ENCODE peak calls at places on chromosomes 13 and 19, in six cellular contexts. M is neural progenitor cell, C is endothelial cell of umbilical vein, W is IMR-90, B is heart left ventricle, P is sigmoid colon. D is an unnamed sample.

GRCh38 chr13:44719857-44720671 is 143.9 kb upstream of the TSC22D1 start:
- DNase-seq in P (no peak), W (peak; percentile 75), C (peak; percentile 53), B (no peak), M (no peak), D (no peak)

GRCh38 chr13:97125810-97126738 is 96.1 kb upstream of the MBNL2 start:
- DNase-seq in B (peak; percentile 51), W (peak; percentile 39), C (no peak), M (no peak), P (peak; percentile 78), D (no peak)

GRCh38 chr13:85601526-85601925 is 197.7 kb downstream of the SLITRK6 start:
- DNase-seq in C (no peak), P (no peak), M (no peak), B (no peak), W (peak; percentile 77), D (no peak)

GRCh38 chr13:47549219-47549752 is 451.8 kb downstream of the SUCLA2 start:
- DNase-seq in P (no peak), B (no peak), M (peak; percentile 13), W (no peak), C (no peak), D (no peak)

GRCh38 chr13:42266464-42266863 is 5.5 kb upstream of the AKAP11 start:
- DNase-seq in P (no peak), B (no peak), W (peak; percentile 79), C (peak; percentile 86), M (no peak), D (no peak)

GRCh38 chr19:57719901-57720519 is 7.4 kb downstream of the ZNF671 start:
- DNase-seq in C (no peak), M (no peak), P (no peak), B (no peak), W (no peak), D (no peak)

GRCh38 chr13:105442941-105443340 is 1092.5 kb downstream of the EFNB2 start:
- DNase-seq in M (no peak), C (peak; percentile 93), B (no peak), W (peak; percentile 100), P (no peak), D (no peak)

GRCh38 chr13:58542530-58542929 is 911.0 kb downstream of the PCDH17 start:
- DNase-seq in W (no peak), B (no peak), C (no peak), M (no peak), P (no peak), D (no peak)

GRCh38 chr13:91346848-91347211 is 657 bp upstream of the MIR17HG start:
- DNase-seq in B (no peak), W (no peak), P (no peak), M (peak; percentile 51), C (peak; percentile 39), D (no peak)

GRCh38 chr19:4386038-4386782 is 14.1 kb downstream of the SH3GL1 start:
- DNase-seq in B (no peak), M (no peak), P (no peak), C (no peak), W (peak; percentile 53), D (no peak)

GRCh38 chr13:29713841-29714240 is 118.4 kb upstream of the SLC7A1 start:
- DNase-seq in P (no peak), W (peak; percentile 21), B (no peak), M (no peak), C (peak; percentile 22), D (peak; percentile 58)

GRCh38 chr19:4523306-4524110 is 5.2 kb upstream of the PLIN4 start:
- DNase-seq in W (peak; percentile 10), M (peak; percentile 37), B (peak; percentile 61), C (peak; percentile 33), P (no peak), D (peak; percentile 88)

GRCh38 chr19:52963229-52963760 is 614 bp upstream of the ZNF816 start:
- DNase-seq in B (no peak), M (peak; percentile 61), P (peak; percentile 69), C (no peak), W (no peak), D (peak; percentile 76)

GRCh38 chr13:47457631-47458030 is 543.4 kb downstream of the SUCLA2 start:
- DNase-seq in M (no peak), B (no peak), C (no peak), W (peak; percentile 49), P (no peak), D (no peak)

GRCh38 chr13:82292334-82292733 is 1589.9 kb downstream of the SLITRK1 start:
- DNase-seq in C (no peak), B (no peak), W (no peak), M (no peak), P (no peak), D (no peak)

GRCh38 chr13:25232937-25233515 is 54.3 kb downstream of the MTMR6 start:
- DNase-seq in C (peak; percentile 39), W (peak; percentile 21), B (no peak), P (no peak), M (peak; percentile 48), D (no peak)

DNA sequence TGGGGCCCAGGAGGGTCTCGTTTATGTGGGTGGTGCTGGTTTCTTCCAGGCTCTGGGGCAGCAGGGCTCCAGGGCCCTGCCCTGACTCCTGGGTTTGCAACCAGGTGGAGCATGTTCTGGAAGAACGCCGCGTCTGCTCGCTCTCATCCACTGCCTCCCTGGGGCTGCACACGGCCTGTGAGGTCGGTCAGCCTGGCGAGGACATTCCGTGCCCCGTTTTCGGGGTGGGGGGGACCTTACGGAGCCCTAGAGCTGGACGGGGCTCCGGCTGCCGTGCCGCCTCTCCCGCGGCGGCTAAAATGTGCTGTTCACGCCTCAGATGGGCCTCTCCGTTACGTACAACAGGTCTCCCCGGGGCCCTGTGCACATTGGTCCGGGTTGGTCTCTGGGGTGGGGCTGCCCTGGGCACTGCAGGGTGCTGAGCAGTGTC is 3.3 kb downstream of the GNA11 start:
- DNase-seq in C (no peak), P (no peak), M (no peak), W (no peak), B (peak; percentile 45), D (no peak)
- H3K4me1 ChIP-seq in C (peaks cover 36% of the 10 kb centered on the region), P (peaks cover 73% of the 10 kb centered on the region), M (peaks cover 16% of the 10 kb centered on the region), W (peaks cover 22% of the 10 kb centered on the region), B (peaks cover 77% of the 10 kb centered on the region), D (peaks cover 7% of the 10 kb centered on the region)

GRCh38 chr13:99803141-99803540 is 168.4 kb downstream of the ZIC5 start:
- DNase-seq in M (no peak), P (no peak), B (no peak), C (no peak), W (no peak), D (no peak)
- H3K4me1 ChIP-seq in M (peaks cover 61% of the 10 kb centered on the region), P (no peaks in the 10 kb centered on the region), B (no peaks in the 10 kb centered on the region), C (no peaks in the 10 kb centered on the region), W (no peaks in the 10 kb centered on the region), D (peaks cover 3% of the 10 kb centered on the region)

DNA sequence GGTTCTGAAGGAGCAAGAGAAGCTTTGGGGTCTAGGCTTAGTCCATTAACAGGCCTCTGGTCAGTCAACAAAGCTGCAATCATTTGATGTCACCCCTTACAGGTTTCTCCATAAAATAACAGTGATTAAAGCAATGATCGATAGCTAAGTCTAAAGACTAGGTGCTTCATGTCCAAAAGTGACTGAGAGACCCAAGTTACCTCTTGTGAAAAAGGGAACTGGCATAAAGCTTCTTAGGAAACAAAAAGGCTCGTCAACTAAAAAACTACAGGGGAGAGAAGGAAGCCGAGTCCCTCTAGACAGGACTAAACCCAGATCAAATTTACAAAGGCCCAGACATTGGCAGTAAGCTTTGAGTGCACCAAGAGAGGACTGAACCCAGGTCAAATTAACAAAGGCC is 2.2 kb downstream of the DCUN1D2 start:
- DNase-seq in P (no peak), W (no peak), M (no peak), B (no peak), C (no peak), D (no peak)
- H3K4me1 ChIP-seq in P (peaks cover 78% of the 10 kb centered on the region), W (peaks cover 6% of the 10 kb centered on the region), M (peaks cover 41% of the 10 kb centered on the region), B (peaks cover 69% of the 10 kb centered on the region), C (peaks cover 26% of the 10 kb centered on the region), D (no peaks in the 10 kb centered on the region)

GRCh38 chr19:49643466-49643865 is 1.5 kb downstream of the SCAF1 start:
- DNase-seq in W (no peak), P (no peak), B (no peak), M (no peak), C (no peak), D (no peak)
- H3K4me1 ChIP-seq in W (peaks cover 5% of the 10 kb centered on the region), P (peaks cover 56% of the 10 kb centered on the region), B (peaks cover 43% of the 10 kb centered on the region), M (peaks cover 29% of the 10 kb centered on the region), C (peaks cover 24% of the 10 kb centered on the region), D (peaks cover 4% of the 10 kb centered on the region)

GRCh38 chr19:14516746-14517438 is 1.3 kb downstream of the DNAJB1 start:
- DNase-seq in B (no peak), P (no peak), C (peak; percentile 21), W (no peak), M (no peak), D (no peak)
- H3K4me1 ChIP-seq in B (peaks cover 51% of the 10 kb centered on the region), P (peaks cover 34% of the 10 kb centered on the region), C (peaks cover 36% of the 10 kb centered on the region), W (peaks cover 16% of the 10 kb centered on the region), M (peaks cover 5% of the 10 kb centered on the region), D (peaks cover 8% of the 10 kb centered on the region)

DNA sequence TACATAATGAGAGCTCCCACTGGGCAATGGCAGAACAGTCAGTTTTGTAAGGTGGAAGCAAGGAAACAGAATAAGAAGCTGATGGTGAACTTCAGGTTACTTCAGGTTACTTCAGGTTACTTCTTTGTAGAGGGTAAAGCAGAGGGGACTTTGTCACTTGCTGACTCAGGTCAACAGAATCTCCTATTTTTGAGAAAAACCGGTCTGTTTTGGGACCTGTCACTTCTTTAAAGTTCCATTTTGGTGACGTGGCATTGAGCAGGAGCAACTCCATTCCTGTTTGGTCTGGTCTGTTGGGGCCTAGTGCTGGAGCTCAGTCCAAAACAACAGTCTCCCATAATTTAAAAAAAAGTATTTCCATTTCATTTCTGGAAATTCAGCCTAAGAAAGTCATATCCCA is 29.7 kb downstream of the ATP11A start:
- DNase-seq in W (no peak), B (no peak), M (no peak), C (no peak), P (no peak), D (no peak)
- H3K4me1 ChIP-seq in W (peaks cover 13% of the 10 kb centered on the region), B (peaks cover 28% of the 10 kb centered on the region), M (peaks cover 13% of the 10 kb centered on the region), C (peaks cover 28% of the 10 kb centered on the region), P (no peaks in the 10 kb centered on the region), D (peaks cover 7% of the 10 kb centered on the region)

GRCh38 chr19:46955813-46956371 is 63.7 kb upstream of the NPAS1 start:
- DNase-seq in C (no peak), B (no peak), P (no peak), M (no peak), W (no peak), D (no peak)
- H3K4me1 ChIP-seq in C (peaks cover 19% of the 10 kb centered on the region), B (peaks cover 36% of the 10 kb centered on the region), P (peaks cover 24% of the 10 kb centered on the region), M (peaks cover 9% of the 10 kb centered on the region), W (peaks cover 27% of the 10 kb centered on the region), D (no peaks in the 10 kb centered on the region)

D was measured in endodermal cell.